ENCODE peak calls at places on chromosomes 11 and 22, in five cellular contexts. One of them, this sample, is unnamed.

GRCh38 chr11:27485930-27486773 is 13.6 kb upstream of the LGR4 start:
- DNase-seq in colonic mucosa: peak; percentile 74
- DNase-seq in pulmonary artery endothelial cell: no peak
- DNase-seq in HCT116: peak; percentile 37
- DNase-seq in T-helper 1 cell: peak; percentile 29
- DNase-seq in this sample: no peak

GRCh38 chr11:107769189-107769588 is 57.3 kb upstream of the SLN start:
- DNase-seq in colonic mucosa: no peak
- DNase-seq in T-helper 1 cell: no peak
- DNase-seq in HCT116: peak; percentile 23
- DNase-seq in pulmonary artery endothelial cell: no peak
- DNase-seq in this sample: no peak

GRCh38 chr11:70078796-70079616 is 889 bp downstream of the ANO1 start:
- DNase-seq in T-helper 1 cell: no peak
- DNase-seq in colonic mucosa: no peak
- DNase-seq in pulmonary artery endothelial cell: no peak
- DNase-seq in HCT116: no peak
- DNase-seq in this sample: no peak

GRCh38 chr11:59030037-59030436 is 56.1 kb upstream of the GLYATL1B start:
- DNase-seq in colonic mucosa: no peak
- DNase-seq in T-helper 1 cell: no peak
- DNase-seq in HCT116: no peak
- DNase-seq in pulmonary artery endothelial cell: no peak
- DNase-seq in this sample: no peak

GRCh38 chr11:19739872-19740271 is 27.2 kb downstream of the NAV2 start:
- DNase-seq in HCT116: no peak
- DNase-seq in T-helper 1 cell: no peak
- DNase-seq in colonic mucosa: no peak
- DNase-seq in pulmonary artery endothelial cell: no peak
- DNase-seq in this sample: no peak

GRCh38 chr11:1765871-1766718 is 2.4 kb upstream of the CTSD start:
- DNase-seq in T-helper 1 cell: no peak
- DNase-seq in HCT116: no peak
- DNase-seq in pulmonary artery endothelial cell: no peak
- DNase-seq in colonic mucosa: no peak
- DNase-seq in this sample: no peak

GRCh38 chr11:72921028-72921716 is 107.0 kb downstream of the ATG16L2 start:
- DNase-seq in HCT116: no peak
- DNase-seq in colonic mucosa: no peak
- DNase-seq in T-helper 1 cell: no peak
- DNase-seq in pulmonary artery endothelial cell: no peak
- DNase-seq in this sample: no peak

GRCh38 chr11:124586247-124586860 is 16.6 kb downstream of the OR8A1 start:
- DNase-seq in pulmonary artery endothelial cell: peak; percentile 5
- DNase-seq in T-helper 1 cell: peak; percentile 11
- DNase-seq in HCT116: peak; percentile 44
- DNase-seq in colonic mucosa: peak; percentile 58
- DNase-seq in this sample: no peak

GRCh38 chr11:70608568-70609314 is 210.4 kb downstream of the CTTN start:
- DNase-seq in HCT116: no peak
- DNase-seq in T-helper 1 cell: no peak
- DNase-seq in colonic mucosa: no peak
- DNase-seq in pulmonary artery endothelial cell: no peak
- DNase-seq in this sample: no peak

GRCh38 chr11:78659326-78660319 is 85.0 kb upstream of the NARS2 start:
- DNase-seq in pulmonary artery endothelial cell: no peak
- DNase-seq in colonic mucosa: no peak
- DNase-seq in T-helper 1 cell: no peak
- DNase-seq in HCT116: no peak
- DNase-seq in this sample: no peak

GRCh38 chr11:61696602-61697001 is 16.4 kb downstream of the DAGLA start:
- DNase-seq in pulmonary artery endothelial cell: no peak
- DNase-seq in T-helper 1 cell: no peak
- DNase-seq in HCT116: no peak
- DNase-seq in colonic mucosa: no peak
- DNase-seq in this sample: no peak

GRCh38 chr22:24455751-24456426 is 28.5 kb downstream of the ADORA2A start:
- DNase-seq in HCT116: no peak
- DNase-seq in colonic mucosa: no peak
- DNase-seq in pulmonary artery endothelial cell: no peak
- DNase-seq in T-helper 1 cell: no peak
- DNase-seq in this sample: no peak

GRCh38 chr11:117909611-117910382 is 19.4 kb downstream of the TMPRSS13 start:
- DNase-seq in pulmonary artery endothelial cell: no peak
- DNase-seq in colonic mucosa: no peak
- DNase-seq in T-helper 1 cell: no peak
- DNase-seq in HCT116: no peak
- DNase-seq in this sample: no peak

GRCh38 chr11:2445107-2445947 is 519 bp downstream of the KCNQ1 start:
- DNase-seq in HCT116: no peak
- DNase-seq in T-helper 1 cell: no peak
- DNase-seq in pulmonary artery endothelial cell: no peak
- DNase-seq in colonic mucosa: peak; percentile 36
- DNase-seq in this sample: no peak

GRCh38 chr22:19108807-19109197 is 13.4 kb downstream of the DGCR2 start:
- DNase-seq in pulmonary artery endothelial cell: no peak
- DNase-seq in HCT116: no peak
- DNase-seq in colonic mucosa: no peak
- DNase-seq in T-helper 1 cell: no peak
- DNase-seq in this sample: no peak

GRCh38 chr22:25775501-25775900 is 33.5 kb downstream of the MYO18B start:
- DNase-seq in colonic mucosa: no peak
- DNase-seq in pulmonary artery endothelial cell: no peak
- DNase-seq in HCT116: no peak
- DNase-seq in T-helper 1 cell: no peak
- DNase-seq in this sample: no peak

GRCh38 chr11:98601181-98601773 is 419.5 kb upstream of the CNTN5 start:
- DNase-seq in HCT116: no peak
- DNase-seq in pulmonary artery endothelial cell: no peak
- DNase-seq in colonic mucosa: no peak
- DNase-seq in T-helper 1 cell: no peak
- DNase-seq in this sample: no peak

GRCh38 chr11:2524446-2525165 is 79.8 kb downstream of the KCNQ1 start:
- DNase-seq in pulmonary artery endothelial cell: no peak
- DNase-seq in HCT116: no peak
- DNase-seq in T-helper 1 cell: no peak
- DNase-seq in colonic mucosa: peak; percentile 19
- DNase-seq in this sample: no peak

GRCh38 chr11:44600261-44600660 is 34.8 kb downstream of the CD82 start:
- DNase-seq in HCT116: no peak
- DNase-seq in T-helper 1 cell: no peak
- DNase-seq in colonic mucosa: no peak
- DNase-seq in pulmonary artery endothelial cell: no peak
- DNase-seq in this sample: no peak

GRCh38 chr22:28015676-28016601 is 96.9 kb upstream of the PITPNB start:
- DNase-seq in HCT116: no peak
- DNase-seq in colonic mucosa: no peak
- DNase-seq in pulmonary artery endothelial cell: no peak
- DNase-seq in T-helper 1 cell: no peak
- DNase-seq in this sample: no peak

GRCh38 chr11:67369801-67370284 is 3.6 kb downstream of the CLCF1 start:
- DNase-seq in pulmonary artery endothelial cell: no peak
- DNase-seq in T-helper 1 cell: no peak
- DNase-seq in HCT116: no peak
- DNase-seq in colonic mucosa: no peak
- DNase-seq in this sample: no peak

GRCh38 chr11:106077609-106078517 is at the start of gene AASDHPPT:
- DNase-seq in T-helper 1 cell: no peak
- DNase-seq in colonic mucosa: peak; percentile 26
- DNase-seq in pulmonary artery endothelial cell: no peak
- DNase-seq in HCT116: peak; percentile 12
- DNase-seq in this sample: no peak

GRCh38 chr11:75813622-75814039 is 1.4 kb upstream of the UVRAG start:
- DNase-seq in HCT116: no peak
- DNase-seq in colonic mucosa: no peak
- DNase-seq in pulmonary artery endothelial cell: peak; percentile 93
- DNase-seq in T-helper 1 cell: no peak
- DNase-seq in this sample: no peak

GRCh38 chr11:112118176-112118575 is 31.5 kb downstream of the SDHD start:
- DNase-seq in colonic mucosa: no peak
- DNase-seq in T-helper 1 cell: no peak
- DNase-seq in pulmonary artery endothelial cell: no peak
- DNase-seq in HCT116: no peak
- DNase-seq in this sample: no peak

GRCh38 chr11:1422481-1422880 is 32.7 kb downstream of the BRSK2 start:
- DNase-seq in T-helper 1 cell: no peak
- DNase-seq in pulmonary artery endothelial cell: no peak
- DNase-seq in HCT116: no peak
- DNase-seq in colonic mucosa: no peak
- DNase-seq in this sample: no peak

GRCh38 chr11:65014146-65014960 is at the start of gene ARL2:
- DNase-seq in HCT116: no peak
- DNase-seq in T-helper 1 cell: peak; percentile 15
- DNase-seq in pulmonary artery endothelial cell: no peak
- DNase-seq in colonic mucosa: no peak
- DNase-seq in this sample: no peak

GRCh38 chr11:102157219-102157618 is 47.0 kb downstream of the YAP1 start:
- DNase-seq in HCT116: no peak
- DNase-seq in T-helper 1 cell: no peak
- DNase-seq in pulmonary artery endothelial cell: no peak
- DNase-seq in colonic mucosa: peak; percentile 78
- DNase-seq in this sample: no peak

GRCh38 chr11:34508514-34508913 is 5.1 kb downstream of the ELF5 start:
- DNase-seq in pulmonary artery endothelial cell: no peak
- DNase-seq in T-helper 1 cell: no peak
- DNase-seq in colonic mucosa: no peak
- DNase-seq in HCT116: no peak
- DNase-seq in this sample: no peak

GRCh38 chr11:12201016-12201985 is 90.9 kb downstream of the MICAL2 start:
- DNase-seq in pulmonary artery endothelial cell: peak; percentile 99
- DNase-seq in T-helper 1 cell: no peak
- DNase-seq in colonic mucosa: no peak
- DNase-seq in HCT116: no peak
- DNase-seq in this sample: no peak

GRCh38 chr11:113722934-113723333 is 16.8 kb upstream of the TMPRSS5 start:
- DNase-seq in T-helper 1 cell: no peak
- DNase-seq in colonic mucosa: no peak
- DNase-seq in pulmonary artery endothelial cell: no peak
- DNase-seq in HCT116: no peak
- DNase-seq in this sample: no peak

GRCh38 chr22:50532353-50532700 is 2.5 kb upstream of the TYMP start:
- DNase-seq in T-helper 1 cell: no peak
- DNase-seq in HCT116: no peak
- DNase-seq in pulmonary artery endothelial cell: no peak
- DNase-seq in colonic mucosa: no peak
- DNase-seq in this sample: no peak

GRCh38 chr11:94473177-94473799 is 20.4 kb downstream of the MRE11 start:
- DNase-seq in pulmonary artery endothelial cell: no peak
- DNase-seq in T-helper 1 cell: no peak
- DNase-seq in colonic mucosa: no peak
- DNase-seq in HCT116: no peak
- DNase-seq in this sample: peak; percentile 23